ENCODE peak calls at places on chromosome 6, in ten cellular contexts. G is cerebellar nuclear complex; Q is RKO; S is IMR-90; H is LHCN-M2; N is HT-29; A is dermis blood vessel endothelial cell; I is stimulated activated CD8-positive, alpha-beta memory T cell treated with anti-CD3 and anti-CD28 coated beads, Interleukin-4, amount 100 ng/mL, for 48 hours; F is stimulated activated CD4-positive, alpha-beta T cell treated with anti-CD3 and anti-CD28 coated beads, Interleukin-4, amount 100 ng/mL, for 4 hours; W is smooth muscle cell of the brain vasculature. O is an unnamed sample.
A peak's percentile ranks its signal among the peaks of the same experiment; 100 is the strongest.

GRCh38 chr6:138287144-138287955 is 69.1 kb upstream of the PBOV1 start:
- DNase-seq in G (peak; percentile 11), Q (no peak), S (no peak), H (no peak), N (peak; percentile 83), A (peak; percentile 52), I (peak; percentile 70), F (peak; percentile 31), W (no peak), O (no peak)

GRCh38 chr6:42637681-42638080 is 73.9 kb downstream of the UBR2 start:
- DNase-seq in G (no peak), Q (no peak), S (no peak), H (no peak), N (no peak), A (no peak), I (no peak), F (no peak), W (no peak), O (no peak)

GRCh38 chr6:149452062-149452939 is 32.5 kb downstream of the ZC3H12D start:
- DNase-seq in G (no peak), Q (no peak), S (no peak), H (no peak), N (no peak), A (no peak), I (no peak), F (no peak), W (no peak), O (no peak)

GRCh38 chr6:98833101-98834059 is 994 bp upstream of the POU3F2 start:
- DNase-seq in G (no peak), Q (no peak), S (peak; percentile 16), H (peak; percentile 7), N (no peak), A (peak; percentile 62), I (no peak), F (no peak), W (no peak), O (no peak)

GRCh38 chr6:33430991-33431879 is 11.4 kb downstream of the SYNGAP1 start:
- DNase-seq in G (no peak), Q (peak; percentile 86), S (peak; percentile 65), H (no peak), N (peak; percentile 47), A (peak; percentile 73), I (peak; percentile 89), F (peak; percentile 69), W (no peak), O (no peak)

GRCh38 chr6:7975764-7976146 is 65.2 kb upstream of the TXNDC5 start:
- DNase-seq in G (no peak), Q (no peak), S (no peak), H (no peak), N (peak; percentile 65), A (peak; percentile 84), I (no peak), F (no peak), W (no peak), O (no peak)

GRCh38 chr6:53484409-53485280 is 60.3 kb downstream of the GCLC start:
- DNase-seq in G (peak; percentile 29), Q (peak; percentile 70), S (peak; percentile 75), H (peak; percentile 55), N (peak; percentile 90), A (peak; percentile 86), I (peak; percentile 88), F (peak; percentile 66), W (peak; percentile 60), O (peak; percentile 52)

GRCh38 chr6:159203304-159204005 is 34.3 kb downstream of the FNDC1 start:
- DNase-seq in G (no peak), Q (peak; percentile 77), S (peak; percentile 89), H (peak; percentile 80), N (no peak), A (peak; percentile 14), I (no peak), F (no peak), W (peak; percentile 20), O (no peak)

GRCh38 chr6:8054276-8054675 is 9.9 kb downstream of the BLOC1S5 start:
- DNase-seq in G (no peak), Q (no peak), S (peak; percentile 57), H (no peak), N (no peak), A (no peak), I (no peak), F (no peak), W (no peak), O (no peak)

GRCh38 chr6:110552076-110552475 is 75.7 kb upstream of the SLC22A16 start:
- DNase-seq in G (no peak), Q (no peak), S (no peak), H (no peak), N (no peak), A (no peak), I (no peak), F (no peak), W (no peak), O (no peak)

GRCh38 chr6:85462673-85463072 is 12.8 kb downstream of the NT5E start:
- DNase-seq in G (no peak), Q (no peak), S (no peak), H (no peak), N (no peak), A (peak; percentile 49), I (no peak), F (no peak), W (no peak), O (no peak)

GRCh38 chr6:31900917-31901414 is 920 bp downstream of the ZBTB12 start:
- DNase-seq in G (no peak), Q (no peak), S (no peak), H (no peak), N (peak; percentile 55), A (peak; percentile 26), I (no peak), F (no peak), W (no peak), O (no peak)

GRCh38 chr6:7770601-7771000 is 44.7 kb downstream of the BMP6 start:
- DNase-seq in G (no peak), Q (no peak), S (no peak), H (no peak), N (no peak), A (no peak), I (no peak), F (no peak), W (no peak), O (no peak)

GRCh38 chr6:45154679-45155078 is 173.5 kb upstream of the RUNX2 start:
- DNase-seq in G (no peak), Q (no peak), S (no peak), H (no peak), N (no peak), A (no peak), I (no peak), F (no peak), W (no peak), O (no peak)

GRCh38 chr6:17886891-17887290 is 100.5 kb downstream of the KIF13A start:
- DNase-seq in G (no peak), Q (no peak), S (peak; percentile 34), H (peak; percentile 68), N (no peak), A (no peak), I (no peak), F (no peak), W (no peak), O (no peak)

GRCh38 chr6:38528196-38528965 is 111.3 kb downstream of the BTBD9 start:
- DNase-seq in G (no peak), Q (no peak), S (no peak), H (no peak), N (no peak), A (no peak), I (no peak), F (no peak), W (no peak), O (no peak)

GRCh38 chr6:131765081-131765852 is 42.6 kb upstream of the ENPP1 start:
- DNase-seq in G (no peak), Q (no peak), S (peak; percentile 74), H (peak; percentile 88), N (no peak), A (no peak), I (no peak), F (no peak), W (no peak), O (no peak)

O was measured in CD14-positive monocyte.